ENCODE peak calls at places on chromosome 10, in eight cellular contexts. One of them, this sample, is unnamed.

GRCh38 chr10:111524134-111524533 is 447.3 kb downstream of the ADRA2A start:
- DNase-seq in fibroblast of pulmonary artery: no peak
- DNase-seq in astrocyte of the spinal cord: no peak
- DNase-seq in H7: no peak
- DNase-seq in NB4: no peak
- DNase-seq in RWPE2: no peak
- DNase-seq in mammary epithelial cell: no peak
- DNase-seq in skeletal muscle cell: no peak
- DNase-seq in this sample: no peak

GRCh38 chr10:3763035-3763456 is 22.0 kb downstream of the KLF6 start:
- DNase-seq in fibroblast of pulmonary artery: no peak
- DNase-seq in astrocyte of the spinal cord: peak
- DNase-seq in H7: no peak
- DNase-seq in NB4: no peak
- DNase-seq in RWPE2: peak
- DNase-seq in mammary epithelial cell: peak
- DNase-seq in skeletal muscle cell: no peak
- DNase-seq in this sample: peak

GRCh38 chr10:36538945-36539586 is 586.3 kb upstream of the ANKRD30A start:
- DNase-seq in fibroblast of pulmonary artery: peak
- DNase-seq in astrocyte of the spinal cord: peak
- DNase-seq in H7: no peak
- DNase-seq in NB4: peak
- DNase-seq in RWPE2: peak
- DNase-seq in mammary epithelial cell: peak
- DNase-seq in skeletal muscle cell: no peak
- DNase-seq in this sample: peak

GRCh38 chr10:103327906-103328305 is 23.0 kb downstream of the PCGF6 start:
- DNase-seq in fibroblast of pulmonary artery: no peak
- DNase-seq in astrocyte of the spinal cord: no peak
- DNase-seq in H7: no peak
- DNase-seq in NB4: no peak
- DNase-seq in RWPE2: no peak
- DNase-seq in mammary epithelial cell: no peak
- DNase-seq in skeletal muscle cell: no peak
- DNase-seq in this sample: no peak

GRCh38 chr10:14507721-14508120 is 177.0 kb upstream of the FRMD4A start:
- DNase-seq in fibroblast of pulmonary artery: no peak
- DNase-seq in astrocyte of the spinal cord: no peak
- DNase-seq in H7: no peak
- DNase-seq in NB4: no peak
- DNase-seq in RWPE2: no peak
- DNase-seq in mammary epithelial cell: no peak
- DNase-seq in skeletal muscle cell: no peak
- DNase-seq in this sample: no peak

GRCh38 chr10:103849212-103849877 is 6.0 kb downstream of the SH3PXD2A start:
- DNase-seq in fibroblast of pulmonary artery: no peak
- DNase-seq in astrocyte of the spinal cord: no peak
- DNase-seq in H7: no peak
- DNase-seq in NB4: no peak
- DNase-seq in RWPE2: no peak
- DNase-seq in mammary epithelial cell: no peak
- DNase-seq in skeletal muscle cell: no peak
- DNase-seq in this sample: no peak

GRCh38 chr10:113493195-113493594 is 59.7 kb upstream of the HABP2 start:
- DNase-seq in fibroblast of pulmonary artery: no peak
- DNase-seq in astrocyte of the spinal cord: no peak
- DNase-seq in H7: no peak
- DNase-seq in NB4: no peak
- DNase-seq in RWPE2: no peak
- DNase-seq in mammary epithelial cell: peak
- DNase-seq in skeletal muscle cell: no peak
- DNase-seq in this sample: peak

GRCh38 chr10:71161429-71161828 is 50.9 kb upstream of the UNC5B start:
- DNase-seq in fibroblast of pulmonary artery: peak
- DNase-seq in astrocyte of the spinal cord: peak
- DNase-seq in H7: no peak
- DNase-seq in NB4: peak
- DNase-seq in RWPE2: no peak
- DNase-seq in mammary epithelial cell: peak
- DNase-seq in skeletal muscle cell: no peak
- DNase-seq in this sample: no peak

GRCh38 chr10:24254180-24254579 is 45.2 kb downstream of the KIAA1217 start:
- DNase-seq in fibroblast of pulmonary artery: peak
- DNase-seq in astrocyte of the spinal cord: peak
- DNase-seq in H7: no peak
- DNase-seq in NB4: no peak
- DNase-seq in RWPE2: no peak
- DNase-seq in mammary epithelial cell: peak
- DNase-seq in skeletal muscle cell: no peak
- DNase-seq in this sample: peak

GRCh38 chr10:128854965-128855364 is 612.1 kb upstream of the MGMT start:
- DNase-seq in fibroblast of pulmonary artery: peak
- DNase-seq in astrocyte of the spinal cord: peak
- DNase-seq in H7: peak
- DNase-seq in NB4: no peak
- DNase-seq in RWPE2: no peak
- DNase-seq in mammary epithelial cell: no peak
- DNase-seq in skeletal muscle cell: peak
- DNase-seq in this sample: peak

GRCh38 chr10:77943086-77943901 is 16.7 kb upstream of the DLG5 start:
- DNase-seq in fibroblast of pulmonary artery: peak
- DNase-seq in astrocyte of the spinal cord: peak
- DNase-seq in H7: no peak
- DNase-seq in NB4: peak
- DNase-seq in RWPE2: peak
- DNase-seq in mammary epithelial cell: peak
- DNase-seq in skeletal muscle cell: peak
- DNase-seq in this sample: peak

GRCh38 chr10:59366310-59366709 is 4.0 kb upstream of the FAM13C start:
- DNase-seq in fibroblast of pulmonary artery: peak
- DNase-seq in astrocyte of the spinal cord: no peak
- DNase-seq in H7: no peak
- DNase-seq in NB4: no peak
- DNase-seq in RWPE2: no peak
- DNase-seq in mammary epithelial cell: no peak
- DNase-seq in skeletal muscle cell: no peak
- DNase-seq in this sample: peak

DNA sequence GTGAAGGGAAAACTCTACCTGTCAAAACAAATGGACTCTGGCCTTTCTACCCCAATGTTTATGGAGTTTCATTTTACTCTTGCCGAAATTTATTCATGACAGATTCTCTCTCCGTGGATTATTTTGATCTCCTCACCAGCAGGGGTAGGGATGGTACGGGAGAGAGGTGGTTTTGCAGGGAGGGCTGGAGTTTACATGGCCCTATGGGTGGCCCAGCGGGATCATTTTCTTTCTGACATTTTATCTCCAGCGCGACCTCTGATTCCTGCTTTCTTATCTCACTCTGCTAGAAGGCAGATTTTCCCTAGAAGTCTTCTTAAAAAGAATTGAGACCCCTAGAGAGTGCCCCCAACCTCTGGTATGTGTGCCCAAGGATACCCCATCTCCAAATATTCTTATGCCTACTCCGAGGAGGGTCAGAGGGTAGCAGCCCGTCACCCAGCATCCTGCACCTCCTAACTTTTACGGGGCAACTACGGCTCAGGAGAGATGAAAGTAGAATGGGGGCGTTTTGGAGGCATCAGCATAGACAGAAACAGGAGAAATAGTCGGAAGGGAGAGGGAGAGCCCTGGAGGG is 10.1 kb upstream of the GATA3 start:
- DNase-seq in fibroblast of pulmonary artery: no peak
- DNase-seq in astrocyte of the spinal cord: no peak
- DNase-seq in H7: peak
- DNase-seq in NB4: no peak
- DNase-seq in RWPE2: no peak
- DNase-seq in mammary epithelial cell: no peak
- DNase-seq in skeletal muscle cell: no peak
- DNase-seq in this sample: no peak
- H3K4me3 ChIP-seq in fibroblast of pulmonary artery: no peak
- H3K4me3 ChIP-seq in astrocyte of the spinal cord: no peak
- H3K4me3 ChIP-seq in H7: peak
- H3K4me3 ChIP-seq in NB4: no peak
- H3K4me3 ChIP-seq in RWPE2: no peak
- H3K4me3 ChIP-seq in mammary epithelial cell: no peak
- H3K4me3 ChIP-seq in skeletal muscle cell: no peak
- H3K4me3 ChIP-seq in this sample: no peak

DNA sequence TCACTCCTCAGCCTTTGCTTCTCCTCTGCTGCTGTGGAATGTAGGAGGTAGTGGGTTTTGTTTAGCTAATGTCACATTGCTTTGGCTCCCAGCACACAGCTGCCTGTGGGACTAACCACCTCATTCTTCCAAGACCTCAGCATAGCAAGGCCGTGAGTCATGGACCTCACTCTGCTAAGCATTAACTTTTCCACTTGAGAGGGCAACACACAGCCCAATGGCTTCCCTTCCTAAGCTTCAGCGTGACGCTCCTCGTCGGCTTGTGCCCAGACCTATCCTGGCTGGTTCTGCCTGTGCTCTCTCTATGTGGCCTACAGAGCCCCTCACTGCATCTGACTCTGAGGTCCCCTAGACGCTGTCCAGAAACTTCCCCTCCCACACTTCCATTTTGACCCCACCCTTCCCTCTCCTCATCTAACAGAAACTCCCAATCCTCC is 23.3 kb downstream of the MYOF start:
- DNase-seq in fibroblast of pulmonary artery: peak
- DNase-seq in astrocyte of the spinal cord: peak
- DNase-seq in H7: peak
- DNase-seq in NB4: peak
- DNase-seq in RWPE2: peak
- DNase-seq in mammary epithelial cell: peak
- DNase-seq in skeletal muscle cell: peak
- DNase-seq in this sample: peak
- H3K4me3 ChIP-seq in fibroblast of pulmonary artery: no peak
- H3K4me3 ChIP-seq in astrocyte of the spinal cord: no peak
- H3K4me3 ChIP-seq in H7: no peak
- H3K4me3 ChIP-seq in NB4: no peak
- H3K4me3 ChIP-seq in RWPE2: no peak
- H3K4me3 ChIP-seq in mammary epithelial cell: no peak
- H3K4me3 ChIP-seq in skeletal muscle cell: no peak
- H3K4me3 ChIP-seq in this sample: no peak

GRCh38 chr10:13090289-13090688 is 9.7 kb upstream of the OPTN start:
- DNase-seq in fibroblast of pulmonary artery: no peak
- DNase-seq in astrocyte of the spinal cord: no peak
- DNase-seq in H7: no peak
- DNase-seq in NB4: no peak
- DNase-seq in RWPE2: no peak
- DNase-seq in mammary epithelial cell: no peak
- DNase-seq in skeletal muscle cell: no peak
- DNase-seq in this sample: no peak

GRCh38 chr10:13089345-13089744 is 10.6 kb upstream of the OPTN start:
- DNase-seq in fibroblast of pulmonary artery: no peak
- DNase-seq in astrocyte of the spinal cord: no peak
- DNase-seq in H7: no peak
- DNase-seq in NB4: no peak
- DNase-seq in RWPE2: no peak
- DNase-seq in mammary epithelial cell: no peak
- DNase-seq in skeletal muscle cell: no peak
- DNase-seq in this sample: no peak

GRCh38 chr10:13087986-13088618 is 11.9 kb upstream of the OPTN start:
- DNase-seq in fibroblast of pulmonary artery: peak
- DNase-seq in astrocyte of the spinal cord: peak
- DNase-seq in H7: no peak
- DNase-seq in NB4: peak
- DNase-seq in RWPE2: no peak
- DNase-seq in mammary epithelial cell: peak
- DNase-seq in skeletal muscle cell: peak
- DNase-seq in this sample: peak

GRCh38 chr10:13086051-13086450 is 13.9 kb upstream of the OPTN start:
- DNase-seq in fibroblast of pulmonary artery: no peak
- DNase-seq in astrocyte of the spinal cord: no peak
- DNase-seq in H7: no peak
- DNase-seq in NB4: no peak
- DNase-seq in RWPE2: no peak
- DNase-seq in mammary epithelial cell: no peak
- DNase-seq in skeletal muscle cell: no peak
- DNase-seq in this sample: peak

DNA sequence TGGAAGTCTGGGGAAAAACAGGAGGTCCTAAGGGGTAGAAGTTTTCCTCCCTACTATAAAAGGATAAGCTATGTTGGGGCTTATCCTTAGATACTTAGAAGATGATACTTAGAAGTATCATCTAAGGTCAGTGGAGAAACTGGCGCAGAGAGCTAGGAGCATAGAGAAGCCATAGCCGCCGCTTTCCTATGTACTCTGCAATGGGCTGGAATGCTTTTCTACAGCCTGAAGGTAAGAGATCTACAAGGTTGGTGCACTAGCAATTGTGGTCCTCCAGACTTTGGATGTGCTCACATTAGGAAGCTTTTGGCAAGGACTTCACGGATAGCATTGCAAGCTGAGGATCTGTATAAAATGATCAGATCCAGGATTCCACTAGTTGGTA is 12.4 kb upstream of the OPTN start:
- DNase-seq in fibroblast of pulmonary artery: no peak
- DNase-seq in astrocyte of the spinal cord: no peak
- DNase-seq in H7: no peak
- DNase-seq in NB4: no peak
- DNase-seq in RWPE2: no peak
- DNase-seq in mammary epithelial cell: no peak
- DNase-seq in skeletal muscle cell: no peak
- DNase-seq in this sample: no peak
- H3K4me3 ChIP-seq in fibroblast of pulmonary artery: no peak
- H3K4me3 ChIP-seq in astrocyte of the spinal cord: no peak
- H3K4me3 ChIP-seq in H7: no peak
- H3K4me3 ChIP-seq in NB4: no peak
- H3K4me3 ChIP-seq in RWPE2: no peak
- H3K4me3 ChIP-seq in mammary epithelial cell: no peak
- H3K4me3 ChIP-seq in skeletal muscle cell: no peak
- H3K4me3 ChIP-seq in this sample: no peak

GRCh38 chr10:129884390-129884779 is 79.7 kb downstream of the EBF3 start:
- DNase-seq in fibroblast of pulmonary artery: no peak
- DNase-seq in astrocyte of the spinal cord: no peak
- DNase-seq in H7: no peak
- DNase-seq in NB4: no peak
- DNase-seq in RWPE2: no peak
- DNase-seq in mammary epithelial cell: no peak
- DNase-seq in skeletal muscle cell: no peak
- DNase-seq in this sample: no peak

GRCh38 chr10:129888784-129889616 is 75.1 kb downstream of the EBF3 start:
- DNase-seq in fibroblast of pulmonary artery: peak
- DNase-seq in astrocyte of the spinal cord: no peak
- DNase-seq in H7: peak
- DNase-seq in NB4: peak
- DNase-seq in RWPE2: no peak
- DNase-seq in mammary epithelial cell: no peak
- DNase-seq in skeletal muscle cell: peak
- DNase-seq in this sample: peak

GRCh38 chr10:129891806-129892205 is 72.3 kb downstream of the EBF3 start:
- DNase-seq in fibroblast of pulmonary artery: no peak
- DNase-seq in astrocyte of the spinal cord: no peak
- DNase-seq in H7: peak
- DNase-seq in NB4: no peak
- DNase-seq in RWPE2: no peak
- DNase-seq in mammary epithelial cell: no peak
- DNase-seq in skeletal muscle cell: no peak
- DNase-seq in this sample: no peak

GRCh38 chr10:129890170-129890569 is 73.9 kb downstream of the EBF3 start:
- DNase-seq in fibroblast of pulmonary artery: no peak
- DNase-seq in astrocyte of the spinal cord: no peak
- DNase-seq in H7: no peak
- DNase-seq in NB4: no peak
- DNase-seq in RWPE2: no peak
- DNase-seq in mammary epithelial cell: no peak
- DNase-seq in skeletal muscle cell: no peak
- DNase-seq in this sample: no peak

GRCh38 chr10:129887986-129888783 is 75.9 kb downstream of the EBF3 start:
- DNase-seq in fibroblast of pulmonary artery: no peak
- DNase-seq in astrocyte of the spinal cord: no peak
- DNase-seq in H7: no peak
- DNase-seq in NB4: no peak
- DNase-seq in RWPE2: no peak
- DNase-seq in mammary epithelial cell: no peak
- DNase-seq in skeletal muscle cell: no peak
- DNase-seq in this sample: no peak
- H3K4me3 ChIP-seq in fibroblast of pulmonary artery: no peak
- H3K4me3 ChIP-seq in astrocyte of the spinal cord: no peak
- H3K4me3 ChIP-seq in H7: no peak
- H3K4me3 ChIP-seq in NB4: no peak
- H3K4me3 ChIP-seq in RWPE2: no peak
- H3K4me3 ChIP-seq in mammary epithelial cell: no peak
- H3K4me3 ChIP-seq in skeletal muscle cell: no peak
- H3K4me3 ChIP-seq in this sample: no peak

This sample was measured in AG10803.